ENCODE peak calls at places on chromosomes 12 and 14, in four cellular contexts. Q is K562, D is SK-N-SH, G is H1. Z is an unnamed sample.

GRCh38 chr12:19440019-19440858 is 947 bp downstream of the AEBP2 start:
- DNase-seq in G (no peak), D (peak; percentile 70), Q (peak; percentile 32), Z (peak; percentile 62)

GRCh38 chr14:77241955-77242354 is 29.1 kb downstream of the NGB start:
- DNase-seq in D (no peak), G (no peak), Q (no peak), Z (no peak)

GRCh38 chr12:116771651-116772050 is 33.5 kb downstream of the RNFT2 start:
- DNase-seq in G (no peak), Q (no peak), D (no peak), Z (no peak)

GRCh38 chr12:3042394-3042793 is 34.8 kb upstream of the TSPAN9 start:
- DNase-seq in G (no peak), Q (no peak), D (no peak), Z (peak; percentile 7)

GRCh38 chr12:118061876-118062791 is 1.2 kb upstream of the WSB2 start:
- DNase-seq in D (peak; percentile 62), G (no peak), Q (peak; percentile 54), Z (peak; percentile 42)

GRCh38 chr14:104573930-104574329 is 5.6 kb upstream of the C14orf180 start:
- DNase-seq in D (no peak), Q (peak; percentile 29), G (no peak), Z (no peak)

GRCh38 chr12:26369588-26369987 is 174.2 kb downstream of the SSPN start:
- DNase-seq in G (no peak), D (no peak), Q (peak; percentile 10), Z (no peak)

GRCh38 chr12:121145221-121145620 is 12.5 kb downstream of the P2RX7 start:
- DNase-seq in D (no peak), G (no peak), Q (no peak), Z (no peak)

GRCh38 chr12:122026706-122027328 is 5.1 kb downstream of the BCL7A start:
- DNase-seq in D (no peak), G (no peak), Q (no peak), Z (peak; percentile 28)

GRCh38 chr12:12877789-12878455 is 13.4 kb upstream of the GPRC5A start:
- DNase-seq in D (peak; percentile 61), G (no peak), Q (no peak), Z (no peak)

GRCh38 chr12:23055004-23055403 is 430.0 kb downstream of the ETNK1 start:
- DNase-seq in G (peak; percentile 38), Q (peak; percentile 14), D (no peak), Z (peak; percentile 67)

GRCh38 chr12:3624273-3624672 is 128.6 kb downstream of the CRACR2A start:
- DNase-seq in D (no peak), G (no peak), Q (no peak), Z (no peak)

GRCh38 chr12:76591461-76591860 is 31.9 kb upstream of the OSBPL8 start:
- DNase-seq in G (no peak), Q (no peak), D (no peak), Z (no peak)

GRCh38 chr12:100163416-100164152 is 20.9 kb upstream of the BLTP3B start:
- DNase-seq in Q (peak; percentile 62), D (peak; percentile 90), G (peak; percentile 87), Z (peak; percentile 86)

GRCh38 chr12:11769723-11770514 is 120.4 kb downstream of the ETV6 start:
- DNase-seq in Q (no peak), D (no peak), G (no peak), Z (no peak)

GRCh38 chr12:48031135-48031960 is 27.1 kb upstream of the COL2A1 start:
- DNase-seq in D (no peak), Q (no peak), G (no peak), Z (no peak)

GRCh38 chr12:117114784-117115183 is 15.6 kb upstream of the TESC start:
- DNase-seq in G (no peak), D (no peak), Q (no peak), Z (no peak)

GRCh38 chr14:52307376-52307775 is 6.7 kb upstream of the PTGER2 start:
- DNase-seq in Q (no peak), D (no peak), G (no peak), Z (no peak)

GRCh38 chr14:105026789-105027563 is 6.1 kb upstream of the CDCA4 start:
- DNase-seq in G (no peak), Q (no peak), D (no peak), Z (no peak)

GRCh38 chr12:47413806-47414205 is 292.0 kb downstream of the RPAP3 start:
- DNase-seq in D (no peak), G (no peak), Q (no peak), Z (no peak)

GRCh38 chr12:51977320-51977753 is 25.8 kb downstream of the ACVR1B start:
- DNase-seq in G (no peak), Q (no peak), D (no peak), Z (no peak)

DNA sequence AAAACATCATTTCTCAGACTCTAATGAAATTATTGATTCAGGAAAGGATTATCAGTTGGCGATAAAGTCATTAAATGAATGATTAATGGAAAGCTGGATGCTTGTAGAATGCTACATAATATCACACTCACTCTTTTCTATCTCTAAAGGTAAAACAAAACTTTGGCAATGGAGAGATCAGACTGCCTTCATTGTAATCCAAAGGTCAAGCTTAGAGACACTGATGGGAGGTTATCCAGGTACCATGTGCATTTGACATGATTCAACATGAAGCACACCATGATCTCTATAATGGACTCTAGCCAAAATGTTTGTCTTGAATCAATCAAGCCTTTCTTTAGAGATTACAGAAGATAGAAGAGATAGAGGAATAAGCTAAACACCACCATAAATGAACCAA is 110.1 kb upstream of the USP44 start:
- DNase-seq in D (no peak), Q (no peak), G (no peak), Z (no peak)
- TF ChIP-seq TEAD4 in D (no peak), Q (no peak), G (no peak), Z (no peak)

GRCh38 chr14:65403231-65403630 is 9.3 kb upstream of the FUT8 start:
- DNase-seq in Q (no peak), G (no peak), D (no peak), Z (no peak)
- TF ChIP-seq TEAD4 in Q (no peak), G (no peak), D (no peak), Z (no peak)

DNA sequence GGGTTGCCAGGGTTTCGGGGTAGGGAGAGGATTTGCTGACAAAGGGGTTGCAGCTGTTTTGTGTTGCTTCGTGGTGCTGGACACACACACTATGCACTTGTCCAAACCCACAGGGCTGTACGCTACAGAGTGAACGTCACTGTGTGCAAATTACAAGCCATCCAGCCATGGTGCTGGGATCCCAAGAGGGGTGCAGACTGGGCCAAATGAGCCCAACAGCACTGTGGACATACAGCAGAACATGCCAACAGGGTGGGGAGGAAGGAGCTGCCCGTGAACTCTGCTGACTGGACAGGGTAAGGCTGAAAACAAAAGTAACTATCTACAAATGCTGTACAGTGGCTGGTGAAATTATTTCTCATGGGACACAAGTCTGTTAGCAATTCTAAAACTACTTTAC is 25.2 kb downstream of the POLE start:
- DNase-seq in G (no peak), D (no peak), Q (no peak), Z (no peak)
- TF ChIP-seq TEAD4 in G (no peak), D (no peak), Q (no peak), Z (no peak)

DNA sequence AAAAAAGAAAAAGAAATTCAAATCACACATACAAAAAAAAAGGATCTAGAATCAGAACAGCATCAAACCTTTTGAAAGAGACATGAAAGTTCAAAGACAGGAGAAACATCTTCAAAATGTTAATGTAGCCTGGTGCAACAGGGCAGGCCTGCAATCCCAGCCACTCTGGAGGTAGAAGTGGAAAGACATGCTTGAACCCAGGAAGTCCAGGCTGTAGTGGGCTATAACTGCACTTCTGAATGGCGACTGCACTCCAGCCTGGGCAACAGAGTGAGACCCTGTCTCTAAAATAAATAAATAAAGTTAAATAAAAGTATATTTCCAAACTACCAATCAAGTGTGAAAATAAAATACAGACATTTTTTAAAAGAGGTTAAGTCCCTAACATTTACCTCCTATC is 18.7 kb upstream of the AP4S1 start:
- DNase-seq in D (no peak), G (no peak), Q (no peak), Z (no peak)
- TF ChIP-seq TEAD4 in D (no peak), G (no peak), Q (no peak), Z (no peak)

DNA sequence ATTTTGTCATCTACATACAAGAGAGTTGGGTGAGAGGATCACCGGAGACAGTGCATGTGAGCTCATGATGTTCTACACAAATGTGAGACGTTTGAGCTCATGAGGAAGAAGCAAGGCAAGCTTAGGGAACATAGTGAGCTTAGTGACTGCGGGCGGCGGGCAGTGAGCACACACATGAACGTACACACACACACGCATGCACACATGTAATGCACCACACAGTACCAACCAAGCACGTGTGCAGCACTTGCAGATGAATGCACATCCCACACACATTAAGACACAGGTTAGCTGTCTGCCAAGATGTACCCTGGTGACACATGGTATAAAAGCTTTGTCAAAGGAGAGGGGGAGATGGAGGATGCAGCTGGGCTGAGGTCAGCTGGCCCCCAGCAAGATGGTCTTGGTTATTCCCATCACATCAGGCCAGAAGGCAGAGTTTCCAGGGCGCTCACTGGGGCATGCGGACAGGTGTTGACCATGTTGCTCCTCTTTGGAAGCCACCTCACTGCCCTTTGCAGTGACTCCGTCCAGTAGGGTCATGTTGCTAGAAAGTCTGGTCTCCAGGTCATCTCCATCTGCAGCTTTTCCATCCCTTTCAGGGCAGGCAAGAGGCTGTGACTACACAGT is 8.7 kb upstream of the CACNA2D4 start:
- DNase-seq in D (peak; percentile 10), G (no peak), Q (no peak), Z (no peak)
- TF ChIP-seq TEAD4 in D (no peak), G (no peak), Q (no peak), Z (no peak)

Z was measured in WTC11.